ENCODE peak calls at places on chromosomes 7 and 10, in seven cellular contexts. O, B, T, H, G, M and C are unnamed samples.

GRCh38 chr10:63273575-63273974 is 140.4 kb downstream of the NRBF2 start:
- DNase-seq in O (no peak), B (no peak), T (no peak), H (no peak), G (no peak), M (no peak), C (no peak)

GRCh38 chr7:112105584-112106540 is 100.3 kb downstream of the DOCK4 start:
- DNase-seq in O (no peak), B (no peak), T (no peak), H (no peak), G (no peak), M (no peak), C (no peak)

GRCh38 chr7:1970895-1971294 is 261.9 kb downstream of the MAD1L1 start:
- DNase-seq in O (no peak), B (no peak), T (no peak), H (no peak), G (no peak), M (no peak), C (no peak)

GRCh38 chr7:124369310-124369709 is 336.4 kb upstream of the TMEM229A start:
- DNase-seq in O (no peak), B (no peak), T (no peak), H (no peak), G (no peak), M (no peak), C (no peak)

GRCh38 chr7:25775999-25776736 is 375.8 kb upstream of the NFE2L3 start:
- DNase-seq in O (no peak), B (no peak), T (no peak), H (no peak), G (no peak), M (no peak), C (no peak)

GRCh38 chr7:107427462-107427861 is 42.4 kb upstream of the GPR22 start:
- DNase-seq in O (no peak), B (no peak), T (no peak), H (no peak), G (no peak), M (no peak), C (no peak)

GRCh38 chr10:61701055-61701705 is 38.5 kb downstream of the CABCOCO1 start:
- DNase-seq in O (no peak), B (no peak), T (no peak), H (no peak), G (no peak), M (no peak), C (no peak)

GRCh38 chr10:49288341-49289065 is 10.5 kb upstream of the C10orf71 start:
- DNase-seq in O (no peak), B (no peak), T (no peak), H (no peak), G (no peak), M (peak), C (no peak)

GRCh38 chr7:151560243-151560642 is 40.5 kb upstream of the RHEB start:
- DNase-seq in O (no peak), B (no peak), T (no peak), H (no peak), G (no peak), M (no peak), C (no peak)

GRCh38 chr10:116270691-116271592 is 2.1 kb downstream of the GFRA1 start:
- DNase-seq in O (no peak), B (no peak), T (peak), H (peak), G (peak), M (peak), C (peak)

GRCh38 chr10:73785721-73786511 is 510 bp downstream of the ZSWIM8 start:
- DNase-seq in O (peak), B (peak), T (peak), H (no peak), G (peak), M (no peak), C (peak)

GRCh38 chr10:43351301-43351700 is 20.1 kb upstream of the FXYD4 start:
- DNase-seq in O (no peak), B (no peak), T (no peak), H (no peak), G (no peak), M (no peak), C (no peak)

GRCh38 chr10:44742169-44742732 is 168.9 kb upstream of the TMEM72 start:
- DNase-seq in O (no peak), B (no peak), T (no peak), H (no peak), G (no peak), M (no peak), C (no peak)

GRCh38 chr10:78977761-78978305 is 90.9 kb upstream of the ZMIZ1 start:
- DNase-seq in O (no peak), B (peak), T (peak), H (no peak), G (no peak), M (no peak), C (peak)

GRCh38 chr7:99308461-99309074 is 17.1 kb upstream of the ARPC1A start:
- DNase-seq in O (no peak), B (peak), T (no peak), H (no peak), G (no peak), M (no peak), C (no peak)

GRCh38 chr7:68187549-68187948 is 1190.9 kb downstream of the TYW1 start:
- DNase-seq in O (no peak), B (no peak), T (no peak), H (no peak), G (no peak), M (no peak), C (no peak)

GRCh38 chr7:2266911-2267310 is 24.9 kb downstream of the NUDT1 start:
- DNase-seq in O (no peak), B (peak), T (no peak), H (no peak), G (no peak), M (no peak), C (no peak)

GRCh38 chr10:74490551-74490950 is 335.8 kb upstream of the KAT6B start:
- DNase-seq in O (no peak), B (no peak), T (no peak), H (no peak), G (no peak), M (no peak), C (no peak)

GRCh38 chr10:13853854-13854253 is 267.1 kb downstream of the PRPF18 start:
- DNase-seq in O (no peak), B (no peak), T (no peak), H (no peak), G (no peak), M (peak), C (no peak)

GRCh38 chr7:39911167-39911566 is 38.9 kb upstream of the CDK13 start:
- DNase-seq in O (no peak), B (peak), T (no peak), H (no peak), G (no peak), M (no peak), C (no peak)

GRCh38 chr7:100438172-100438571 is 1.9 kb upstream of the PPP1R35 start:
- DNase-seq in O (no peak), B (no peak), T (no peak), H (no peak), G (no peak), M (no peak), C (no peak)

GRCh38 chr7:135917721-135918120 is 59.4 kb downstream of the MTPN start:
- DNase-seq in O (no peak), B (no peak), T (no peak), H (no peak), G (no peak), M (no peak), C (no peak)

GRCh38 chr7:82405291-82405690 is 38.3 kb downstream of the CACNA2D1 start:
- DNase-seq in O (no peak), B (no peak), T (no peak), H (no peak), G (no peak), M (no peak), C (no peak)

GRCh38 chr7:79504607-79505389 is 51.3 kb upstream of the MAGI2 start:
- DNase-seq in O (no peak), B (no peak), T (no peak), H (no peak), G (no peak), M (no peak), C (no peak)

GRCh38 chr7:29557954-29558353 is 5.7 kb upstream of the PRR15 start:
- DNase-seq in O (no peak), B (peak), T (no peak), H (no peak), G (no peak), M (no peak), C (no peak)

GRCh38 chr7:155202106-155202871 is 95.4 kb upstream of the INSIG1 start:
- DNase-seq in O (no peak), B (no peak), T (no peak), H (no peak), G (no peak), M (peak), C (no peak)

GRCh38 chr7:117333168-117333567 is 10.3 kb upstream of the WNT2 start:
- DNase-seq in O (no peak), B (no peak), T (no peak), H (no peak), G (no peak), M (no peak), C (no peak)
- TF ChIP-seq CTCF in O (peak), B (peak), T (no peak), H (no peak), G (no peak), M (no peak), C (no peak)

GRCh38 chr7:46932656-46933424 is 649.1 kb downstream of the TNS3 start:
- DNase-seq in O (no peak), B (peak), T (no peak), H (no peak), G (no peak), M (no peak), C (peak)
- TF ChIP-seq CTCF in O (no peak), B (peak), T (no peak), H (no peak), G (no peak), M (no peak), C (no peak)

DNA sequence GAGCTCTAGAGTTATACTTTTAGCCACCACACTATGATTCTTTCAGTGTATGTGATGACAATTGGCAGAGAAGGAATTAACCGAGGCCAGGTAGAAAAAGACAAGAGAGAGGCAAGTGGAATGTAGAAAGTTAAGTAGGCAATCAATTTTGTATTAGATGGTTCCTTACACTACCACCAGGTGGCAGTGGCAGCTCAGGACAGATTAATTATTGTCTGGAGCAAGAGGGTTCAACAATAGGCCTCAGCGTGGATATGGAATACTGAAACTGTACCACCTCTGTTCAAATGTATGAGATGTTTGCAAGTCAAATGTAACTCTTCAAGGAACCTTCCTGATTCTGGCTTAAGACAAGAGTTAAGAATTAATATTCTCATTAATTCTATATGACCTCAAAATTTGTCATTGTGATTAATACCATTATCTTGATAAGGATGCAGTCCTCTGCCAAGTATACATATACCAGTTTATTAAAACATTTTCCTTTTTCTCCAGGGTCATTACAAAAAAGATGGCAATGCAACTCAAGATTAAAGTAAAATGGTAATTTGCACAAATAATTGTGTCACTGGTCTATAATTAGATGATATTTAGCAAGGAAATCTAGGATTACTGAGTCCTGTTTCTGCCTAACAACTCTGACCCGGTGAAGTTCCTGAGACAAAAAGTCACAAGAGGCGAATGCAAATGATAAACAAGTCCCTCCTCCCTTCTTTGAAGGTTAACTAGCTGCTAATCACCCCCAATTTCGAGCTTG is 127.7 kb downstream of the MBL2 start:
- DNase-seq in O (no peak), B (peak), T (no peak), H (peak), G (peak), M (no peak), C (no peak)
- TF ChIP-seq CTCF in O (peak), B (peak), T (peak), H (peak), G (peak), M (no peak), C (peak)

GRCh38 chr7:88347098-88347497 is 40.4 kb upstream of the STEAP4 start:
- DNase-seq in O (no peak), B (no peak), T (no peak), H (no peak), G (no peak), M (no peak), C (no peak)

GRCh38 chr7:88344956-88345832 is 38.5 kb upstream of the STEAP4 start:
- DNase-seq in O (peak), B (peak), T (peak), H (peak), G (peak), M (no peak), C (no peak)

GRCh38 chr7:88346357-88346756 is 39.7 kb upstream of the STEAP4 start:
- DNase-seq in O (no peak), B (no peak), T (no peak), H (no peak), G (no peak), M (no peak), C (no peak)

GRCh38 chr7:88354999-88355398 is 48.3 kb upstream of the STEAP4 start:
- DNase-seq in O (no peak), B (no peak), T (no peak), H (no peak), G (no peak), M (no peak), C (no peak)

GRCh38 chr7:88350118-88350517 is 43.4 kb upstream of the STEAP4 start:
- DNase-seq in O (no peak), B (no peak), T (no peak), H (no peak), G (no peak), M (no peak), C (no peak)
- TF ChIP-seq CTCF in O (peak), B (no peak), T (no peak), H (peak), G (no peak), M (no peak), C (no peak)

GRCh38 chr10:121596668-121597503 is 1.4 kb downstream of the FGFR2 start:
- DNase-seq in O (peak), B (no peak), T (no peak), H (no peak), G (peak), M (peak), C (no peak)
- TF ChIP-seq CTCF in O (peak), B (no peak), T (no peak), H (no peak), G (no peak), M (no peak), C (no peak)

GRCh38 chr10:72349438-72349837 is 5.3 kb downstream of the DNAJB12 start:
- DNase-seq in O (no peak), B (no peak), T (no peak), H (no peak), G (no peak), M (no peak), C (no peak)
- TF ChIP-seq CTCF in O (no peak), B (no peak), T (no peak), H (no peak), G (no peak), M (no peak), C (no peak)

GRCh38 chr10:25725917-25726716 is 207.9 kb upstream of the MYO3A start:
- DNase-seq in O (no peak), B (peak), T (no peak), H (peak), G (peak), M (no peak), C (no peak)
- TF ChIP-seq CTCF in O (peak), B (peak), T (peak), H (peak), G (peak), M (no peak), C (no peak)

GRCh38 chr7:43723002-43723331 is 6.4 kb downstream of the COA1 start:
- DNase-seq in O (no peak), B (no peak), T (no peak), H (no peak), G (no peak), M (no peak), C (no peak)

GRCh38 chr7:43716598-43716997 is 12.7 kb downstream of the COA1 start:
- DNase-seq in O (no peak), B (no peak), T (no peak), H (no peak), G (no peak), M (no peak), C (no peak)

GRCh38 chr7:43726466-43726865 is 2.9 kb downstream of the COA1 start:
- DNase-seq in O (no peak), B (peak), T (no peak), H (no peak), G (no peak), M (no peak), C (no peak)

GRCh38 chr7:43725251-43725650 is 4.1 kb downstream of the COA1 start:
- DNase-seq in O (no peak), B (no peak), T (no peak), H (no peak), G (no peak), M (no peak), C (no peak)

GRCh38 chr7:43721193-43721806 is 8.0 kb downstream of the COA1 start:
- DNase-seq in O (no peak), B (peak), T (no peak), H (no peak), G (no peak), M (no peak), C (no peak)
- TF ChIP-seq CTCF in O (peak), B (peak), T (peak), H (peak), G (no peak), M (no peak), C (peak)

GRCh38 chr7:144118341-144118740 is 4.6 kb upstream of the OR2A14 start:
- DNase-seq in O (no peak), B (no peak), T (no peak), H (no peak), G (no peak), M (no peak), C (no peak)
- TF ChIP-seq CTCF in O (no peak), B (no peak), T (no peak), H (no peak), G (no peak), M (no peak), C (no peak)